ENCODE peak calls at places on chromosomes 16 and 17, in four cellular contexts. K is HAP-1, J is heart left ventricle, N is AG09309. E is an unnamed sample.

GRCh38 chr16:85378145-85379040 is 234.7 kb upstream of the GSE1 start:
- DNase-seq in K (no peak), J (no peak), N (no peak), E (no peak)

GRCh38 chr16:5905935-5906334 is 808.3 kb upstream of the EEF2KMT start:
- DNase-seq in K (no peak), J (no peak), N (no peak), E (no peak)

GRCh38 chr17:31511583-31511982 is 120.1 kb downstream of the RAB11FIP4 start:
- DNase-seq in K (no peak), J (no peak), N (no peak), E (no peak)

GRCh38 chr17:34276826-34277225 is 6.8 kb downstream of the CCL7 start:
- DNase-seq in K (no peak), J (no peak), N (no peak), E (no peak)

GRCh38 chr17:74211141-74211928 is 2.0 kb upstream of the TTYH2 start:
- DNase-seq in K (peak), J (no peak), N (no peak), E (no peak)

GRCh38 chr16:6684076-6684673 is 648.5 kb upstream of the RBFOX1 start:
- DNase-seq in K (peak), J (no peak), N (no peak), E (peak)

GRCh38 chr17:76593964-76594363 is 8.3 kb upstream of the ST6GALNAC2 start:
- DNase-seq in K (no peak), J (no peak), N (no peak), E (no peak)

GRCh38 chr17:57918017-57918895 is 37.0 kb downstream of the CUEDC1 start:
- DNase-seq in K (no peak), J (no peak), N (no peak), E (no peak)

GRCh38 chr17:4502466-4503154 is 3.9 kb downstream of the SPNS2 start:
- DNase-seq in K (no peak), J (no peak), N (no peak), E (no peak)

GRCh38 chr17:34584805-34585416 is 5.5 kb downstream of the TMEM132E start:
- DNase-seq in K (no peak), J (no peak), N (peak), E (no peak)

GRCh38 chr16:4273858-4274291 is 1.1 kb upstream of the TFAP4 start:
- DNase-seq in K (peak), J (peak), N (no peak), E (no peak)

GRCh38 chr16:29813644-29814562 is 1.9 kb downstream of the PRRT2 start:
- DNase-seq in K (no peak), J (no peak), N (no peak), E (no peak)

GRCh38 chr16:82384897-82385296 is 214.9 kb upstream of the MPHOSPH6 start:
- DNase-seq in K (no peak), J (no peak), N (no peak), E (no peak)

GRCh38 chr17:32323784-32324590 is 18.0 kb downstream of the C17orf75 start:
- DNase-seq in K (no peak), J (no peak), N (no peak), E (no peak)

GRCh38 chr16:58510776-58511628 is 4.3 kb upstream of the SETD6 start:
- DNase-seq in K (no peak), J (no peak), N (no peak), E (no peak)

GRCh38 chr16:3825103-3825502 is 55.4 kb downstream of the CREBBP start:
- DNase-seq in K (no peak), J (no peak), N (no peak), E (no peak)

GRCh38 chr16:88686062-88686438 is 257 bp downstream of the SNAI3 start:
- DNase-seq in K (peak), J (no peak), N (no peak), E (no peak)

GRCh38 chr17:75181608-75182318 is 996 bp downstream of the SUMO2 start:
- DNase-seq in K (peak), J (no peak), N (no peak), E (no peak)

GRCh38 chr17:54662978-54663876 is 237.4 kb upstream of the TOM1L1 start:
- DNase-seq in K (peak), J (no peak), N (no peak), E (no peak)

DNA sequence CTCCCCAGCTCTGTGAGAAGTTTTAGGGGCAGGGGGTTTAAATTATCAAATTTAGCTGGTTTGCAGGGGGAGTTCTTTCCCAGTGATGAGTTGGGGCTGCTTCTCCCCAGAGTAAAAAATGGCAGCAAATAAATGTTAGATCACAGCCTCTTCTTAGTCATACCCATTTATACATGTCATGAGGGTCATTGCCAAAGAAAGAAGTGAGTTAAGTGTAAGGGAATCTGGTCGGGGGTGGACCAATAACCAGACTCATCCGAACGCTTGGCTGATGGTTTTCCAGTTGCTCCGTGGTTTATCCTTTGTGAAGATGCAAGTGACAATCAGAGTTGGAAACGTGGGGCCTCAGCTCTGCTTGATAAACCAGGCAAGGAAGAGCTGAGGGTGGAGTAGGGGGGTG is 87.1 kb downstream of the PLXDC1 start:
- DNase-seq in K (no peak), J (no peak), N (peak), E (no peak)
- H3K4me3 ChIP-seq in K (no peak), J (no peak), N (no peak), E (no peak)

DNA sequence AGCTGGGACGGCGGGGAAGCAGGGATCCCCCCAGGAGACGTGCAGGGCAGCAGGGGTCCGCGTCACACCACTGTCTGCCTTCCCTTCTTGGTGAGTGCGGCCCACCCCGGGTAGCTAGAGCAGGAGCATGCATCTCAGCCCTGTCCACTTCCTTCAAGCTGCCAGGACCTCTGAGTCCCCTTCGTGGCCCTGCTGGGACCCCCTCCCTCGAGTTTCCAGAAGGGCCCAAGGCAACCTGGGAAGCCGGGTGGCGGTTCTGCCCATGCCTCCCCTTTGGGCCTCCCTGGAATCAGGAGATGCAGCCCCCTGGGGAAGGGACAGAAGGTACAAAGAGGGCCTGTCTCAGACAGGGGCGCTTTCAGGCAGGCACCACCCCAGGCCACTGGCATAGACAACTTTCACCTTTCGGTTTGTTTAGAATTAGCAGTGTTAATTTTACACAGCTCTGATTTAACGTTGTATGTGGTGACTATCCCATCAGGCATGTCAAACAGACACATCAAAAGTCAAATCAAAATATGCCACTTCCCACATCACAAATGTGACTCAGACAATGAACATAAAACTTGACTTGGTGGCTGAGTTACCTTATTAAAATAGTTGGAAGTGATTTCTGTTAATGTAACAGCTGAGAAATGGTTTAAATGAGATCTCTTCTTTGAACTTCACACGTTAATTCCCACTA is 94.5 kb upstream of the METRNL start:
- DNase-seq in K (no peak), J (no peak), N (no peak), E (no peak)
- H3K4me3 ChIP-seq in K (no peak), J (no peak), N (no peak), E (no peak)

GRCh38 chr17:61250335-61250890 is 149.2 kb upstream of the TBX2 start:
- DNase-seq in K (no peak), J (no peak), N (no peak), E (no peak)

GRCh38 chr17:61253937-61254677 is 145.5 kb upstream of the TBX2 start:
- DNase-seq in K (peak), J (no peak), N (no peak), E (no peak)

GRCh38 chr17:61253293-61253801 is 146.3 kb upstream of the TBX2 start:
- DNase-seq in K (peak), J (peak), N (no peak), E (no peak)

GRCh38 chr17:61249649-61250301 is 149.9 kb upstream of the TBX2 start:
- DNase-seq in K (no peak), J (no peak), N (no peak), E (no peak)

DNA sequence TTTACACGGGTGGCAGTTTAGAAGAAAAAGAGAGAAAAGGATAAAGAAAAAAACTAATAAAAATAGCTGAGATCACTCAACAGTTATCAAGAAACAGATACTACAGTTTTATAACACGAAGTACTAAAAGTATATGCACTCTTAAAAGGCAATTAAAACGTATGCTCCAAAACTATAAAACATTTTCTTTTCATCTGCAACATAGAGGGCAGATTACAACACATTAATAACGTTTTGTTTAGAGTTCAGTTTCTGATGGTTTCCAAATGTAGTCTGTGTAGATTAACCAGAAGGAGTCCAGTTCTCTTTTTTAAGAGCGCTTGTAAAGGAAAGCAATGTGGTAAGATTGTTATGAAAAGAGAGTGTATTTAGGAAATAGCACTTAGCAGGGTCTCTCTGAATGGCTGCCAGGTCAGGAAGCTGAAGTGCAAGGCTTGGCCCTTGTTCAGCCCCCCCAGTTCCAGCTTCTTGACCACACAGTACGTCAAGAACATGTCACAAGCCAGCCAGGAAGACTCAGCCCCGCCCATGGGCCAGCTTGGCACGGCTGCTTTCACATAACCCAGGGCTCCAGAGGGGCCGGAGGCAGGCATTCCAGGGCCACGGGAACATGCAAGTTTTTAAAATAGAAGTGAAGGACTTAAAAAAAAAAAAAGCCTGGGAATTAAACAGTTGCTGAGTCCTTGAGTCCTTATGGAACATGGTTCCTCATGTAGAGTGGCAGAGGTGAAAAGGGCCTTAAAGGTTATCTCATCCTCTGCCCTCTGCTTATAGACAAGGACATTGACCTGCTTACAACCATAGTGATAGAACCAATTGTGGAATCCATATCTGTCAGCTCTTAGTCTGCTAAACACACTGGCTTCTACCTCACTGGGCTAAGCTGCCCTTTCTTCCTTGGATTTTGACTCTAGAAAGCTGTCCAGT is 147.4 kb upstream of the TBX2 start:
- DNase-seq in K (no peak), J (peak), N (peak), E (no peak)
- H3K4me3 ChIP-seq in K (no peak), J (no peak), N (no peak), E (no peak)

GRCh38 chr17:7136266-7136877 is 21.8 kb upstream of the ASGR2 start:
- DNase-seq in K (peak), J (peak), N (peak), E (peak)
- H3K4me3 ChIP-seq in K (peak), J (no peak), N (no peak), E (peak)

GRCh38 chr17:62790554-62790953 is 17.6 kb downstream of the MARCHF10 start:
- DNase-seq in K (no peak), J (no peak), N (no peak), E (no peak)

GRCh38 chr17:62791235-62792121 is 16.6 kb downstream of the MARCHF10 start:
- DNase-seq in K (no peak), J (no peak), N (peak), E (no peak)

GRCh38 chr17:62792122-62792800 is 15.9 kb downstream of the MARCHF10 start:
- DNase-seq in K (no peak), J (no peak), N (peak), E (no peak)

GRCh38 chr17:62794666-62794971 is 13.5 kb downstream of the MARCHF10 start:
- DNase-seq in K (no peak), J (no peak), N (no peak), E (no peak)

GRCh38 chr17:62793919-62794665 is 14.0 kb downstream of the MARCHF10 start:
- DNase-seq in K (no peak), J (no peak), N (no peak), E (no peak)
- H3K4me3 ChIP-seq in K (no peak), J (no peak), N (no peak), E (no peak)

GRCh38 chr17:15261818-15262290 is 3.3 kb downstream of the PMP22 start:
- DNase-seq in K (peak), J (no peak), N (no peak), E (no peak)
- H3K4me3 ChIP-seq in K (peak), J (peak), N (peak), E (no peak)

GRCh38 chr17:385195-385835 is 32.7 kb upstream of the RPH3AL start:
- DNase-seq in K (peak), J (peak), N (no peak), E (no peak)

GRCh38 chr17:386145-386876 is 33.7 kb upstream of the RPH3AL start:
- DNase-seq in K (peak), J (peak), N (no peak), E (no peak)

GRCh38 chr17:385836-386144 is 33.2 kb upstream of the RPH3AL start:
- DNase-seq in K (no peak), J (no peak), N (no peak), E (no peak)

GRCh38 chr17:383771-384621 is 31.4 kb upstream of the RPH3AL start:
- DNase-seq in K (no peak), J (no peak), N (no peak), E (no peak)

DNA sequence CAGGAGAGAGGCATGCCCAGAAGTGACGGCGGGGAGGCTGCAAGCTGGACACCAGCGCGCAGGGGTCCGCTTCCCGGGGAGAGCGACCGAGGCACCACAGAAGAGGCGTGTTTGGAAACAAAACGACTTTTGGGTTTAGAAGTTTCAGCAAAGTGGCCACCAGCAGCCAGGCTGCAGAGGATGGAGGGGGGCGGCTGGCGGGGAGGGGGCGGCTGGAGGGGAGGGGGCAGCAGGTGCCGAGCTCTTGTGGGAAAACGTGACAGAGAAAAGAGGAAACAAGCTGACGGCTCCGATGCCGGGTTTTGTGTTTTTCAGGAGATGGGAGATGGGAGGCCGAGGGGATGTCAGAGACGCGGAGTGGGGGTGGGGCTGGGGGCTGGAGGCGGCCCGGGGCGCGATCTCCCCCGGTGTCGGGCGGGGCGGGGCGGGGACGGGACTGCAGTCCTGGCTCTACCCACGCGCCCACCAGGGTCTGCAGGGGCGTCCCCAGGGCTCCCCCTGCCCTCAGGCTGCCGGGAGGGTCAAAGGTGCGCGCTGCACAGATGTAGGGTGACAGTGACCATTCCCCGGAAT is 32.1 kb upstream of the RPH3AL start:
- DNase-seq in K (no peak), J (peak), N (no peak), E (no peak)
- H3K4me3 ChIP-seq in K (peak), J (peak), N (peak), E (peak)